ENCODE peak calls at places on chromosomes 7 and 10, in four cellular contexts. J is type B pancreatic cell, M is HCT116, I is heart right ventricle. P is an unnamed sample.

GRCh38 chr7:90582164-90582563 is 14.0 kb upstream of the CDK14 start:
- DNase-seq in J (no peak), M (no peak), I (no peak), P (no peak)

GRCh38 chr10:17616403-17617030 is 657 bp downstream of the HACD1 start:
- DNase-seq in J (peak; percentile 71), M (peak; percentile 21), I (peak; percentile 79), P (no peak)

GRCh38 chr7:101666751-101667150 is 37.7 kb upstream of the MYL10 start:
- DNase-seq in J (no peak), M (no peak), I (no peak), P (no peak)

GRCh38 chr7:139875821-139876241 is 46.8 kb downstream of the TBXAS1 start:
- DNase-seq in J (no peak), M (no peak), I (no peak), P (peak; percentile 60)

GRCh38 chr7:105877736-105878135 is 1.3 kb upstream of the ATXN7L1 start:
- DNase-seq in J (no peak), M (no peak), I (no peak), P (no peak)

GRCh38 chr10:71269301-71270288 is 49.5 kb upstream of the SLC29A3 start:
- DNase-seq in J (no peak), M (no peak), I (peak; percentile 37), P (no peak)

GRCh38 chr7:96084880-96085551 is 236.9 kb downstream of the SLC25A13 start:
- DNase-seq in J (no peak), M (no peak), I (no peak), P (no peak)

GRCh38 chr7:144824360-144824759 is 11.5 kb downstream of the TPK1 start:
- DNase-seq in J (no peak), M (no peak), I (no peak), P (no peak)

GRCh38 chr7:154613811-154614210 is 389.1 kb downstream of the PAXIP1 start:
- DNase-seq in J (no peak), M (no peak), I (no peak), P (no peak)

GRCh38 chr10:60816624-60817023 is 38.3 kb downstream of the CDK1 start:
- DNase-seq in J (no peak), M (peak; percentile 64), I (no peak), P (no peak)

GRCh38 chr7:136134503-136134902 is 157.3 kb upstream of the MTPN start:
- DNase-seq in J (no peak), M (no peak), I (no peak), P (no peak)